ENCODE peak calls at places on chromosomes 4 and X, in five cellular contexts. F is K562, S is HepG2, U is GM12878, I is H1. V is an unnamed sample.

GRCh38 chrX:55120767-55121358 is 32.0 kb downstream of the PAGE2 start:
- DNase-seq in F (peak; percentile 14), S (no peak), U (no peak), I (no peak), V (no peak)

GRCh38 chrX:120408168-120408567 is 46.3 kb downstream of the ATP1B4 start:
- DNase-seq in F (no peak), S (no peak), U (no peak), I (no peak), V (no peak)

GRCh38 chrX:53186363-53186762 is 38.6 kb downstream of the KDM5C start:
- DNase-seq in F (no peak), S (no peak), U (no peak), I (no peak), V (no peak)

GRCh38 chr4:71009091-71009490 is 15.6 kb downstream of the DCK start:
- DNase-seq in F (no peak), S (no peak), U (no peak), I (no peak), V (no peak)

GRCh38 chrX:110188701-110189558 is 129.0 kb downstream of the AMMECR1 start:
- DNase-seq in F (no peak), S (no peak), U (no peak), I (no peak), V (no peak)

GRCh38 chrX:72115380-72115779 is 16.3 kb downstream of the RTL5 start:
- DNase-seq in F (no peak), S (no peak), U (no peak), I (no peak), V (no peak)

GRCh38 chr4:122612540-122612939 is 8.3 kb downstream of the IL21 start:
- DNase-seq in F (no peak), S (no peak), U (no peak), I (no peak), V (no peak)

GRCh38 chr4:40923326-40924095 is 173.8 kb downstream of the NSUN7 start:
- DNase-seq in F (no peak), S (no peak), U (no peak), I (no peak), V (no peak)

GRCh38 chr4:23368081-23368697 is 521.7 kb downstream of the PPARGC1A start:
- DNase-seq in F (peak; percentile 19), S (peak; percentile 23), U (no peak), I (peak; percentile 62), V (peak; percentile 72)

GRCh38 chrX:72526534-72527508 is 45.8 kb downstream of the HDAC8 start:
- DNase-seq in F (no peak), S (no peak), U (no peak), I (no peak), V (no peak)

GRCh38 chr4:25923745-25924144 is 9.7 kb downstream of the SMIM20 start:
- DNase-seq in F (no peak), S (no peak), U (no peak), I (no peak), V (no peak)

GRCh38 chrX:118116308-118117068 is at the start of gene KLHL13:
- DNase-seq in F (peak; percentile 78), S (no peak), U (no peak), I (peak; percentile 50), V (peak; percentile 40)

GRCh38 chrX:28920554-28920953 is 333.3 kb downstream of the IL1RAPL1 start:
- DNase-seq in F (no peak), S (no peak), U (no peak), I (no peak), V (no peak)

GRCh38 chr4:15833801-15834200 is 55.7 kb downstream of the CD38 start:
- DNase-seq in F (no peak), S (no peak), U (no peak), I (no peak), V (no peak)

GRCh38 chrX:106401965-106402559 is 209.7 kb upstream of the RADX start:
- DNase-seq in F (no peak), S (no peak), U (no peak), I (no peak), V (no peak)

GRCh38 chrX:10071451-10072163 is 85.2 kb upstream of the CLCN4 start:
- DNase-seq in F (no peak), S (no peak), U (no peak), I (no peak), V (no peak)

GRCh38 chr4:147340547-147341225 is 140.2 kb upstream of the EDNRA start:
- DNase-seq in F (no peak), S (no peak), U (peak; percentile 19), I (no peak), V (no peak)

GRCh38 chr4:153260553-153261306 is 56.5 kb downstream of the TRIM2 start:
- DNase-seq in F (no peak), S (no peak), U (no peak), I (no peak), V (no peak)

GRCh38 chrX:30593435-30594200 is 16.1 kb upstream of the TASL start:
- DNase-seq in F (no peak), S (peak; percentile 7), U (no peak), I (no peak), V (peak; percentile 14)

GRCh38 chr4:40788338-40788737 is 38.6 kb downstream of the NSUN7 start:
- DNase-seq in F (no peak), S (no peak), U (no peak), I (no peak), V (no peak)

GRCh38 chr4:36712013-36712412 is 430.6 kb downstream of the DTHD1 start:
- DNase-seq in F (no peak), S (no peak), U (no peak), I (no peak), V (no peak)

GRCh38 chr4:2254665-2255500 is 7.0 kb downstream of the MXD4 start:
- DNase-seq in F (no peak), S (no peak), U (no peak), I (no peak), V (peak; percentile 8)

GRCh38 chr4:30720656-30721352 is 635 bp downstream of the PCDH7 start:
- DNase-seq in F (no peak), S (no peak), U (no peak), I (peak; percentile 69), V (peak; percentile 50)

GRCh38 chr4:4853921-4854648 is 5.4 kb upstream of the MSX1 start:
- DNase-seq in F (no peak), S (no peak), U (no peak), I (no peak), V (peak; percentile 7)

GRCh38 chr4:55038176-55038890 is 87.1 kb downstream of the KDR start:
- DNase-seq in F (no peak), S (no peak), U (no peak), I (no peak), V (no peak)

GRCh38 chr4:26574563-26574962 is 9.3 kb upstream of the TBC1D19 start:
- DNase-seq in F (no peak), S (no peak), U (no peak), I (no peak), V (no peak)

GRCh38 chr4:75841641-75842520 is 60.4 kb downstream of the PPEF2 start:
- DNase-seq in F (no peak), S (peak; percentile 78), U (no peak), I (no peak), V (no peak)

GRCh38 chrX:110734894-110735541 is 60.6 kb downstream of the CHRDL1 start:
- DNase-seq in F (no peak), S (no peak), U (no peak), I (no peak), V (no peak)

GRCh38 chr4:124321370-124321769 is 391.2 kb downstream of the ANKRD50 start:
- DNase-seq in F (no peak), S (no peak), U (no peak), I (no peak), V (peak; percentile 12)

GRCh38 chrX:28693101-28693500 is 105.9 kb downstream of the IL1RAPL1 start:
- DNase-seq in F (no peak), S (no peak), U (no peak), I (no peak), V (no peak)

GRCh38 chr4:139857021-139857420 is 191.4 kb downstream of the MGST2 start:
- DNase-seq in F (no peak), S (peak; percentile 77), U (no peak), I (no peak), V (no peak)

GRCh38 chr4:62709618-62710252 is 1509.6 kb downstream of the ADGRL3 start:
- DNase-seq in F (no peak), S (peak; percentile 34), U (no peak), I (no peak), V (no peak)

GRCh38 chr4:26076000-26076587 is 162.1 kb downstream of the SMIM20 start:
- DNase-seq in F (no peak), S (no peak), U (peak; percentile 84), I (no peak), V (no peak)

GRCh38 chr4:151031831-151032605 is 16.9 kb upstream of the LRBA start:
- DNase-seq in F (peak; percentile 29), S (no peak), U (peak; percentile 54), I (no peak), V (no peak)
- TF ChIP-seq ATF2 in F (no peak), S (no peak), U (peak; percentile 73), I (no peak), V (no peak)

GRCh38 chr4:118969359-118969758 is 80.7 kb downstream of the SYNPO2 start:
- DNase-seq in F (no peak), S (peak; percentile 11), U (no peak), I (no peak), V (peak; percentile 19)
- TF ChIP-seq ATF2 in F (no peak), S (no peak), U (no peak), I (no peak), V (no peak)

GRCh38 chr4:10527438-10527837 is 70.2 kb upstream of the ZNF518B start:
- DNase-seq in F (no peak), S (no peak), U (no peak), I (no peak), V (no peak)
- TF ChIP-seq ATF2 in F (no peak), S (no peak), U (no peak), I (no peak), V (no peak)

DNA sequence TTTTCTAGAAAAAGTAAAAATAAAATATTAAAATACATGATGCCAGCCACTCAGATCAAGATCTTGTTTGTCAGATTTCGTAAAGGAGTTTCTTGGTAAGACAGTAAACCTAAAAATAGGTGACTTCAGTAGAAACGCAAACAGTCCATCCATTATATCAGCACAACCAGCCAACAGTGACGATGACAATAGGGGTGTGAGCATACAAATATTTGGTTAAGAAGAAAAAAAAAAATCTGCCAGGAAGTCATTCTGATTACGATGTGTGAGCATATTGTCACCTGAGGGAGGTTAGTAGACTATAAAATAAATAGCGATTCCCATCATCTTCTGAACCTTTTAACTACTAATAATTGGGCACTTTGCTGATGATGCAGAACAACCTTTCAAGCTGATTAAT is 37.6 kb downstream of the SLC7A11 start:
- DNase-seq in F (no peak), S (peak; percentile 42), U (no peak), I (no peak), V (no peak)
- TF ChIP-seq ATF2 in F (no peak), S (no peak), U (no peak), I (no peak), V (no peak)